ENCODE peak calls at places on chromosomes 5 and 9, in four cellular contexts. A is GM23338, T is mucosa of descending colon, P is aorta. K is an unnamed sample.

GRCh38 chr9:37730840-37731239 is 22.8 kb upstream of the TRMT10B start:
- DNase-seq in A (no peak), T (no peak), P (no peak), K (no peak)

GRCh38 chr5:116343961-116344360 is 230.7 kb downstream of the SEMA6A start:
- DNase-seq in A (peak; percentile 86), T (no peak), P (no peak), K (no peak)

GRCh38 chr9:122897969-122898368 is 7.2 kb downstream of the RC3H2 start:
- DNase-seq in T (no peak), P (no peak), A (no peak), K (no peak)

GRCh38 chr9:77945798-77946197 is 85.8 kb downstream of the GNAQ start:
- DNase-seq in A (no peak), T (no peak), P (no peak), K (no peak)

GRCh38 chr9:69174645-69175487 is 789 bp downstream of the TJP2 start:
- DNase-seq in P (peak; percentile 76), A (peak; percentile 78), T (peak; percentile 46), K (no peak)

GRCh38 chr9:1647776-1648175 is 367.4 kb upstream of the SMARCA2 start:
- DNase-seq in A (no peak), P (no peak), T (peak; percentile 1), K (no peak)

GRCh38 chr9:132190966-132191365 is 29.1 kb downstream of the NTNG2 start:
- DNase-seq in T (no peak), A (no peak), P (no peak), K (no peak)

GRCh38 chr5:53481887-53482716 is 1.7 kb downstream of the FST start:
- DNase-seq in A (peak; percentile 71), P (peak; percentile 89), T (peak; percentile 67), K (peak; percentile 91)

GRCh38 chr5:94777163-94777885 is 158.9 kb downstream of the SLF1 start:
- DNase-seq in A (no peak), P (no peak), T (no peak), K (no peak)

GRCh38 chr9:131677051-131677444 is 62.8 kb downstream of the RAPGEF1 start:
- DNase-seq in P (no peak), T (no peak), A (no peak), K (no peak)

GRCh38 chr5:32270178-32270577 is 42.6 kb downstream of the MTMR12 start:
- DNase-seq in P (no peak), T (no peak), A (no peak), K (no peak)

GRCh38 chr9:127694890-127695735 is 11.7 kb upstream of the CFAP157 start:
- DNase-seq in T (no peak), P (no peak), A (no peak), K (no peak)

GRCh38 chr5:159442210-159442850 is 112.0 kb upstream of the IL12B start:
- DNase-seq in A (peak; percentile 53), P (no peak), T (peak; percentile 19), K (peak; percentile 41)

GRCh38 chr5:14505310-14506140 is 76.1 kb upstream of the OTULINL start:
- DNase-seq in P (no peak), A (peak; percentile 64), T (no peak), K (no peak)

GRCh38 chr5:84301535-84301934 is 83.1 kb downstream of the EDIL3 start:
- DNase-seq in A (no peak), P (no peak), T (no peak), K (no peak)

GRCh38 chr5:11075010-11075860 is 314.2 kb upstream of the DAP start:
- DNase-seq in A (peak; percentile 56), T (no peak), P (no peak), K (no peak)

GRCh38 chr5:112604741-112605390 is 132.8 kb upstream of the APC start:
- DNase-seq in T (peak; percentile 65), A (peak; percentile 60), P (no peak), K (no peak)

GRCh38 chr9:34550016-34550680 is 27.4 kb upstream of the ENHO start:
- DNase-seq in P (peak; percentile 30), A (no peak), T (no peak), K (no peak)

GRCh38 chr9:110700953-110701352 is 32.4 kb downstream of the MUSK start:
- DNase-seq in T (no peak), P (no peak), A (no peak), K (no peak)

GRCh38 chr9:121748080-121748479 is 96.6 kb downstream of the DAB2IP start:
- DNase-seq in A (no peak), T (no peak), P (no peak), K (no peak)

GRCh38 chr9:136696502-136696901 is 9.2 kb upstream of the AGPAT2 start:
- DNase-seq in T (no peak), P (no peak), A (no peak), K (no peak)

GRCh38 chr5:17094830-17095229 is 122.6 kb upstream of the BASP1 start:
- DNase-seq in P (no peak), T (peak; percentile 29), A (no peak), K (no peak)

GRCh38 chr5:99600952-99601351 is 672.1 kb upstream of the CHD1 start:
- DNase-seq in T (no peak), P (no peak), A (no peak), K (no peak)

GRCh38 chr5:160268111-160268510 is 38.8 kb downstream of the FABP6 start:
- DNase-seq in A (no peak), P (no peak), T (no peak), K (no peak)

GRCh38 chr9:92535940-92536850 is at the start of gene ECM2:
- DNase-seq in T (no peak), A (no peak), P (no peak), K (no peak)

GRCh38 chr5:101390317-101390908 is 487.3 kb upstream of the ST8SIA4 start:
- DNase-seq in T (peak; percentile 49), A (peak; percentile 89), P (no peak), K (no peak)

GRCh38 chr9:35350212-35350611 is 139.7 kb upstream of the RUSC2 start:
- DNase-seq in P (no peak), T (no peak), A (no peak), K (no peak)

GRCh38 chr5:14870347-14871083 is 1.1 kb downstream of the ANKH start:
- DNase-seq in T (peak; percentile 57), P (peak; percentile 63), A (peak; percentile 33), K (no peak)

GRCh38 chr5:135010502-135011354 is 23.3 kb downstream of the PITX1 start:
- DNase-seq in A (no peak), P (no peak), T (no peak), K (no peak)

GRCh38 chr9:130458027-130458803 is 13.5 kb downstream of the ASS1 start:
- DNase-seq in A (no peak), P (no peak), T (no peak), K (no peak)

GRCh38 chr9:125564641-125565040 is 142.4 kb downstream of the MAPKAP1 start:
- DNase-seq in A (no peak), P (no peak), T (no peak), K (no peak)

GRCh38 chr5:169938439-169938838 is 41.9 kb downstream of the INSYN2B start:
- DNase-seq in T (no peak), A (no peak), P (no peak), K (no peak)

GRCh38 chr9:125126019-125126746 is 17.1 kb downstream of the SCAI start:
- DNase-seq in A (no peak), P (peak; percentile 96), T (peak; percentile 72), K (peak; percentile 77)

GRCh38 chr9:127149463-127150390 is 27.3 kb upstream of the ANGPTL2 start:
- DNase-seq in P (no peak), T (no peak), A (no peak), K (no peak)

GRCh38 chr9:5549671-5550650 is 39.6 kb downstream of the PDCD1LG2 start:
- DNase-seq in P (no peak), T (no peak), A (no peak), K (no peak)

GRCh38 chr9:134321957-134322741 is 4.1 kb upstream of the RXRA start:
- DNase-seq in P (peak; percentile 48), A (no peak), T (peak; percentile 68), K (peak; percentile 34)
- H3K4me3 ChIP-seq in P (no peak overlapping the region), A (no peak overlapping the region), T (no peak overlapping the region), K (no peak overlapping the region)

GRCh38 chr5:73115399-73116051 is 4.8 kb upstream of the TMEM171 start:
- DNase-seq in A (no peak), P (no peak), T (no peak), K (no peak)
- H3K4me3 ChIP-seq in A (no peak overlapping the region), P (no peak overlapping the region), T (no peak overlapping the region), K (no peak overlapping the region)

GRCh38 chr5:122126177-122126701 is 3.1 kb upstream of the ZNF474 start:
- DNase-seq in T (no peak), A (peak; percentile 13), P (no peak), K (no peak)

GRCh38 chr5:122124766-122125165 is 4.6 kb upstream of the ZNF474 start:
- DNase-seq in A (no peak), T (no peak), P (no peak), K (no peak)

GRCh38 chr5:122130152-122130551 is 806 bp downstream of the ZNF474 start:
- DNase-seq in P (no peak), T (no peak), A (peak; percentile 32), K (no peak)

GRCh38 chr5:122126711-122127385 is 2.5 kb upstream of the ZNF474 start:
- DNase-seq in T (no peak), P (peak; percentile 52), A (peak; percentile 6), K (no peak)

DNA sequence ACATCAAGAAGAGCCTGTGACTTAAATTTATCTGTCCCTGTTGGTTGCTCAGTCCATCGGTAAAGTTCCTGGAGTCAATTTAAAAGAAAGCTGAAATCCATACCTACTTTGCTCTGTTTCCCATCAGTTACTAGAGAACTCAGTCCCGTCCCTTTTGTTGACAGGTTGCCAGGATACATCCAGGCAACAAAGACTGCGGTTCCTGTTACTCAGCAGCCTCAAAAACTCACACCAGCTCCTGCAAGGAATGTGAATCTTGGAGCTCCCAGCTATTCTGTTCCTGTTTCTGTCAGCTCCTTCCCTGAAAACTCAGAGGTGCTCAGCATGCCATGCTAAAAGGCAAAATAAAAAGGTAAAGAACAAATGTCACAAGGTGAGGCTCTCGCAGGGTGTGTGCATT is at the start of gene ZNF474:
- DNase-seq in A (peak; percentile 94), P (peak; percentile 77), T (peak; percentile 29), K (no peak)
- H3K4me3 ChIP-seq in A (no peak within 1 kb of the TSS), P (no peak within 1 kb of the TSS), T (no peak within 1 kb of the TSS), K (no peak within 1 kb of the TSS)

DNA sequence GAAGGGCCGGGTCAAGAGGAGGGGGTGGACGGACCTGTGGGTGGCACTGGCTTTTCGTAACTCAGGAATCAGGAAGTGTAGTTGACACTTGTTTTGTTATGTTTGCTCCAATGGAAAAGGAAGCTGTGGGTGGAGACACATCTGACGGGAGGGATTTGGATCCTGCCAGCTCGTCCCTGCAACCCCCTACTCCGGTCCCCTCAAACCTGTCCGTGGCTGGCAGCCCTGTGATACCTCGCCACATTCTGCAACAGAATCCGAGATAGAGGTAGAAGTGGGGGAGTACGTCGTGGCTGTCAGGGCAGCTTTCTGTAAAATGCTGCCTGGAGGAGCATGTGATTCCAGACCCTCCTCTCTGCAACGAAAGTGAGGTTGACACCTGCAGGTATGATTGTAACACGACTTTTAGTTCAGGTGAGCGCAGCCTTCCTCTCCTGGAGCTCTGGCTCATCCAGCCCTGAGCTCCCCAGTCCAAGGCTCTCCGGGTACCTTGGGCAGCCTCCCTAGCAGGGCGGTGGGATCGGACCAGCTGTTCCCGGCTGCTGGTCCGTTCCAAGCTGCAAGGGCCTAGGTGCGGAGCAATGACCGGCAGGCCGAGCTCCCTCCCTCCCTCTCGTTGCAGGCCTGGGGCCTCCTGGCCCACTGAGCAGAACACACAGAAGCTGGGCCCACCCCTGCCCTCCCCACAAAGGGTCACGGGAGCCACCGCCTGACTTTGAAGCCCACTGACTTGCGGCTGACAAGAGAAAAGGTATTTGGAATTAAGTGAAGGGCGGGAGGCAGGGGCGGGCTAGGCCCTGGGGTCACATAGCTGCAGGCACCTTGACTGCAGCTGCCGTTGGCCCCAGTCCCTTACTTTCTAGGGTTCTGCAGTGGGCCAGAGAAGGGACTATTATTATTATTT is 104.5 kb upstream of the IER5L start:
- DNase-seq in A (peak; percentile 48), P (no peak), T (no peak), K (peak; percentile 59)
- H3K4me3 ChIP-seq in A (no peak overlapping the region), P (no peak overlapping the region), T (no peak overlapping the region), K (peak overlapping the region; percentile 61)

K was measured in lower lobe of right lung.